ENCODE peak calls at places on chromosomes 13 and 19, in four cellular contexts. L, I, B and Y are unnamed samples.

GRCh38 chr13:80454245-80454644 is 113.3 kb upstream of the SPRY2 start:
- DNase-seq in I (no peak), B (no peak), L (no peak), Y (no peak)

GRCh38 chr19:46753420-46754155 is 7.3 kb upstream of the STRN4 start:
- DNase-seq in I (no peak), L (peak; percentile 77), B (peak; percentile 26), Y (peak; percentile 72)

GRCh38 chr19:2261438-2262172 is 5.4 kb upstream of the JSRP1 start:
- DNase-seq in I (no peak), L (no peak), B (no peak), Y (peak; percentile 63)

GRCh38 chr13:76848596-76848995 is 37.6 kb downstream of the KCTD12 start:
- DNase-seq in B (no peak), I (no peak), L (no peak), Y (no peak)

GRCh38 chr13:40271931-40272775 is 394.3 kb downstream of the FOXO1 start:
- DNase-seq in B (no peak), L (no peak), I (no peak), Y (no peak)

GRCh38 chr19:6064016-6064702 is 46.1 kb downstream of the RFX2 start:
- DNase-seq in L (no peak), I (no peak), B (no peak), Y (no peak)

GRCh38 chr19:28169168-28169862 is 1043.6 kb downstream of the UQCRFS1 start:
- DNase-seq in I (no peak), B (no peak), L (no peak), Y (no peak)

GRCh38 chr13:26895081-26895807 is 134.7 kb upstream of the GPR12 start:
- DNase-seq in L (no peak), I (no peak), B (no peak), Y (no peak)

GRCh38 chr19:46340051-46340659 is 6.7 kb upstream of the PPP5C start:
- DNase-seq in L (no peak), I (no peak), B (no peak), Y (no peak)

GRCh38 chr19:1746401-1747284 is 6.7 kb upstream of the ONECUT3 start:
- DNase-seq in I (no peak), L (no peak), B (no peak), Y (no peak)

GRCh38 chr19:2680808-2681207 is 21.7 kb downstream of the GNG7 start:
- DNase-seq in B (no peak), I (no peak), L (no peak), Y (no peak)

GRCh38 chr19:8320564-8321066 is 560 bp downstream of the NDUFA7 start:
- DNase-seq in I (no peak), B (no peak), L (peak; percentile 15), Y (no peak)

GRCh38 chr13:44768775-44769578 is 192.8 kb upstream of the TSC22D1 start:
- DNase-seq in B (no peak), L (no peak), I (no peak), Y (no peak)

GRCh38 chr19:6802336-6803035 is 30.0 kb downstream of the VAV1 start:
- DNase-seq in I (no peak), L (no peak), B (peak; percentile 57), Y (peak; percentile 16)

GRCh38 chr13:95862401-95862800 is 185.5 kb downstream of the DNAJC3 start:
- DNase-seq in I (no peak), L (no peak), B (no peak), Y (no peak)

GRCh38 chr19:17089238-17089637 is 13.7 kb downstream of the MYO9B start:
- DNase-seq in I (no peak), L (no peak), B (no peak), Y (no peak)

GRCh38 chr13:72151241-72151640 is 284.2 kb upstream of the DACH1 start:
- DNase-seq in L (no peak), B (no peak), I (no peak), Y (no peak)

GRCh38 chr19:11578342-11579142 is 1.1 kb upstream of the ACP5 start:
- DNase-seq in L (no peak), B (peak; percentile 11), I (no peak), Y (peak; percentile 37)